ENCODE peak calls at places on chromosome 13, in ten cellular contexts. F is adipocyte; K is NCI-H1417; B is A549; D is activated naive CD4-positive, alpha-beta T cell treated with anti-CD3 and anti-CD28 coated beads, Interleukin-2, amount 50 U/mL, for 16 hours; N is activated CD4-positive, alpha-beta T cell treated with anti-CD3 and anti-CD28 coated beads for 24 hours; P is HCEC 1CT; U is heart right ventricle; J is SK-MEL-5; H is tibial nerve. L is an unnamed sample.
A peak's percentile ranks its signal among the peaks of the same experiment; 100 is the strongest.

GRCh38 chr13:23755040-23755439 is 134.2 kb downstream of the MIPEP start:
- DNase-seq in D (no peak), F (no peak), J (no peak), K (peak; percentile 8), N (no peak), B (no peak), U (no peak), P (no peak), H (no peak), L (no peak)

GRCh38 chr13:33284016-33284415 is 1.5 kb downstream of the STARD13 start:
- DNase-seq in F (peak; percentile 50), J (no peak), D (no peak), B (no peak), P (no peak), U (no peak), K (no peak), N (no peak), H (no peak), L (no peak)

GRCh38 chr13:27269114-27269665 is 1.4 kb upstream of the RASL11A start:
- DNase-seq in J (no peak), P (no peak), B (no peak), H (no peak), U (no peak), K (no peak), F (no peak), N (no peak), D (no peak), L (no peak)

GRCh38 chr13:26549713-26550112 is 7.8 kb upstream of the WASF3 start:
- DNase-seq in J (no peak), P (no peak), D (no peak), H (no peak), N (no peak), F (no peak), K (no peak), U (no peak), B (no peak), L (no peak)

GRCh38 chr13:29707876-29708543 is 112.5 kb upstream of the SLC7A1 start:
- DNase-seq in H (no peak), N (peak; percentile 30), K (peak; percentile 3), P (peak; percentile 48), J (peak; percentile 81), B (peak; percentile 6), U (no peak), D (peak; percentile 44), F (peak; percentile 58), L (peak; percentile 71)

GRCh38 chr13:84121456-84121855 is 239.2 kb upstream of the SLITRK1 start:
- DNase-seq in J (no peak), U (no peak), B (no peak), N (no peak), D (no peak), H (no peak), P (no peak), F (peak; percentile 74), K (peak; percentile 30), L (no peak)

GRCh38 chr13:48647625-48648024 is 6.1 kb upstream of the CYSLTR2 start:
- DNase-seq in H (no peak), P (no peak), D (no peak), J (no peak), U (no peak), F (peak; percentile 20), N (no peak), K (no peak), B (no peak), L (no peak)

GRCh38 chr13:78478183-78478582 is 125.2 kb downstream of the POU4F1 start:
- DNase-seq in D (no peak), U (no peak), J (no peak), P (no peak), H (no peak), B (no peak), K (no peak), N (no peak), F (no peak), L (no peak)

GRCh38 chr13:91126806-91127205 is 220.7 kb upstream of the MIR17HG start:
- DNase-seq in F (no peak), J (no peak), P (no peak), D (no peak), K (no peak), N (no peak), U (no peak), H (no peak), B (no peak), L (no peak)

GRCh38 chr13:75365724-75366173 is 116.2 kb downstream of the TBC1D4 start:
- DNase-seq in U (no peak), B (peak; percentile 1), N (no peak), K (no peak), P (peak; percentile 95), H (no peak), D (no peak), F (peak; percentile 60), J (no peak), L (peak; percentile 28)

GRCh38 chr13:93413972-93414717 is 187.5 kb downstream of the GPC6 start:
- DNase-seq in B (no peak), F (no peak), U (no peak), D (no peak), K (peak; percentile 62), N (no peak), H (no peak), J (no peak), P (peak; percentile 36), L (no peak)

GRCh38 chr13:112966776-112967175 is 2.2 kb upstream of the MCF2L start:
- DNase-seq in P (no peak), F (no peak), H (no peak), D (no peak), K (no peak), U (no peak), J (no peak), B (no peak), N (no peak), L (no peak)

L was measured in NAMALWA.